ENCODE peak calls at places on chromosomes 4 and X, in eight cellular contexts. One of them, this sample, is unnamed.
A peak's percentile ranks its signal among the peaks of the same experiment; 100 is the strongest.

GRCh38 chr4:129364747-129365452 is 268.9 kb downstream of the C4orf33 start:
- DNase-seq in choroid plexus epithelial cell: no peak
- DNase-seq in activated naive CD4-positive, alpha-beta T cell: no peak
- DNase-seq in WTC11: no peak
- DNase-seq in fibroblast of pulmonary artery: no peak
- DNase-seq in activated CD8-positive, alpha-beta T cell treated with anti-CD3 and anti-CD28 coated beads, Interleukin-2, amount 10 ng/mL, durations not matched to agents 7 days and 5 days: no peak
- DNase-seq in AG08395: no peak
- DNase-seq in stimulated activated CD8-positive, alpha-beta memory T cell treated with anti-CD3 and anti-CD28 coated beads, Interleukin-7, amount 100 ng/mL, for 1 hour: no peak
- DNase-seq in this sample: no peak

GRCh38 chrX:148134578-148134977 is 153.4 kb downstream of the FMR1NB start:
- DNase-seq in choroid plexus epithelial cell: no peak
- DNase-seq in activated naive CD4-positive, alpha-beta T cell: no peak
- DNase-seq in WTC11: no peak
- DNase-seq in fibroblast of pulmonary artery: no peak
- DNase-seq in activated CD8-positive, alpha-beta T cell treated with anti-CD3 and anti-CD28 coated beads, Interleukin-2, amount 10 ng/mL, durations not matched to agents 7 days and 5 days: no peak
- DNase-seq in AG08395: no peak
- DNase-seq in stimulated activated CD8-positive, alpha-beta memory T cell treated with anti-CD3 and anti-CD28 coated beads, Interleukin-7, amount 100 ng/mL, for 1 hour: no peak
- DNase-seq in this sample: no peak

GRCh38 chr4:59484948-59485347 is 1715.2 kb upstream of the ADGRL3 start:
- DNase-seq in choroid plexus epithelial cell: no peak
- DNase-seq in activated naive CD4-positive, alpha-beta T cell: no peak
- DNase-seq in WTC11: no peak
- DNase-seq in fibroblast of pulmonary artery: no peak
- DNase-seq in activated CD8-positive, alpha-beta T cell treated with anti-CD3 and anti-CD28 coated beads, Interleukin-2, amount 10 ng/mL, durations not matched to agents 7 days and 5 days: no peak
- DNase-seq in AG08395: no peak
- DNase-seq in stimulated activated CD8-positive, alpha-beta memory T cell treated with anti-CD3 and anti-CD28 coated beads, Interleukin-7, amount 100 ng/mL, for 1 hour: no peak
- DNase-seq in this sample: no peak

GRCh38 chr4:46388860-46389259 is 1.1 kb downstream of the GABRA2 start:
- DNase-seq in choroid plexus epithelial cell: peak; percentile 16
- DNase-seq in activated naive CD4-positive, alpha-beta T cell: no peak
- DNase-seq in WTC11: no peak
- DNase-seq in fibroblast of pulmonary artery: no peak
- DNase-seq in activated CD8-positive, alpha-beta T cell treated with anti-CD3 and anti-CD28 coated beads, Interleukin-2, amount 10 ng/mL, durations not matched to agents 7 days and 5 days: no peak
- DNase-seq in AG08395: no peak
- DNase-seq in stimulated activated CD8-positive, alpha-beta memory T cell treated with anti-CD3 and anti-CD28 coated beads, Interleukin-7, amount 100 ng/mL, for 1 hour: no peak
- DNase-seq in this sample: peak; percentile 4

GRCh38 chr4:138243369-138243768 is 1.2 kb upstream of the SLC7A11 start:
- DNase-seq in choroid plexus epithelial cell: no peak
- DNase-seq in activated naive CD4-positive, alpha-beta T cell: no peak
- DNase-seq in WTC11: no peak
- DNase-seq in fibroblast of pulmonary artery: no peak
- DNase-seq in activated CD8-positive, alpha-beta T cell treated with anti-CD3 and anti-CD28 coated beads, Interleukin-2, amount 10 ng/mL, durations not matched to agents 7 days and 5 days: no peak
- DNase-seq in AG08395: no peak
- DNase-seq in stimulated activated CD8-positive, alpha-beta memory T cell treated with anti-CD3 and anti-CD28 coated beads, Interleukin-7, amount 100 ng/mL, for 1 hour: no peak
- DNase-seq in this sample: no peak

GRCh38 chr4:152778656-152779512 is 646 bp downstream of the TIGD4 start:
- DNase-seq in choroid plexus epithelial cell: peak; percentile 25
- DNase-seq in activated naive CD4-positive, alpha-beta T cell: peak; percentile 10
- DNase-seq in WTC11: peak; percentile 53
- DNase-seq in fibroblast of pulmonary artery: peak; percentile 18
- DNase-seq in activated CD8-positive, alpha-beta T cell treated with anti-CD3 and anti-CD28 coated beads, Interleukin-2, amount 10 ng/mL, durations not matched to agents 7 days and 5 days: peak; percentile 62
- DNase-seq in AG08395: peak; percentile 14
- DNase-seq in stimulated activated CD8-positive, alpha-beta memory T cell treated with anti-CD3 and anti-CD28 coated beads, Interleukin-7, amount 100 ng/mL, for 1 hour: peak; percentile 9
- DNase-seq in this sample: no peak

GRCh38 chr4:37430718-37431416 is 186.3 kb downstream of the NWD2 start:
- DNase-seq in choroid plexus epithelial cell: no peak
- DNase-seq in activated naive CD4-positive, alpha-beta T cell: no peak
- DNase-seq in WTC11: no peak
- DNase-seq in fibroblast of pulmonary artery: no peak
- DNase-seq in activated CD8-positive, alpha-beta T cell treated with anti-CD3 and anti-CD28 coated beads, Interleukin-2, amount 10 ng/mL, durations not matched to agents 7 days and 5 days: no peak
- DNase-seq in AG08395: no peak
- DNase-seq in stimulated activated CD8-positive, alpha-beta memory T cell treated with anti-CD3 and anti-CD28 coated beads, Interleukin-7, amount 100 ng/mL, for 1 hour: no peak
- DNase-seq in this sample: no peak

GRCh38 chr4:9924750-9925149 is 96.5 kb downstream of the SLC2A9 start:
- DNase-seq in choroid plexus epithelial cell: peak; percentile 32
- DNase-seq in activated naive CD4-positive, alpha-beta T cell: no peak
- DNase-seq in WTC11: no peak
- DNase-seq in fibroblast of pulmonary artery: peak; percentile 13
- DNase-seq in activated CD8-positive, alpha-beta T cell treated with anti-CD3 and anti-CD28 coated beads, Interleukin-2, amount 10 ng/mL, durations not matched to agents 7 days and 5 days: no peak
- DNase-seq in AG08395: no peak
- DNase-seq in stimulated activated CD8-positive, alpha-beta memory T cell treated with anti-CD3 and anti-CD28 coated beads, Interleukin-7, amount 100 ng/mL, for 1 hour: no peak
- DNase-seq in this sample: no peak

GRCh38 chrX:21740329-21741274 is 17.3 kb downstream of the SMPX start:
- DNase-seq in choroid plexus epithelial cell: peak; percentile 85
- DNase-seq in activated naive CD4-positive, alpha-beta T cell: no peak
- DNase-seq in WTC11: no peak
- DNase-seq in fibroblast of pulmonary artery: no peak
- DNase-seq in activated CD8-positive, alpha-beta T cell treated with anti-CD3 and anti-CD28 coated beads, Interleukin-2, amount 10 ng/mL, durations not matched to agents 7 days and 5 days: no peak
- DNase-seq in AG08395: no peak
- DNase-seq in stimulated activated CD8-positive, alpha-beta memory T cell treated with anti-CD3 and anti-CD28 coated beads, Interleukin-7, amount 100 ng/mL, for 1 hour: no peak
- DNase-seq in this sample: no peak

GRCh38 chrX:68454476-68455150 is 21.3 kb upstream of the OPHN1 start:
- DNase-seq in choroid plexus epithelial cell: no peak
- DNase-seq in activated naive CD4-positive, alpha-beta T cell: no peak
- DNase-seq in WTC11: no peak
- DNase-seq in fibroblast of pulmonary artery: no peak
- DNase-seq in activated CD8-positive, alpha-beta T cell treated with anti-CD3 and anti-CD28 coated beads, Interleukin-2, amount 10 ng/mL, durations not matched to agents 7 days and 5 days: no peak
- DNase-seq in AG08395: no peak
- DNase-seq in stimulated activated CD8-positive, alpha-beta memory T cell treated with anti-CD3 and anti-CD28 coated beads, Interleukin-7, amount 100 ng/mL, for 1 hour: no peak
- DNase-seq in this sample: peak; percentile 24

GRCh38 chrX:72634321-72634720 is 61.7 kb upstream of the HDAC8 start:
- DNase-seq in choroid plexus epithelial cell: peak; percentile 19
- DNase-seq in activated naive CD4-positive, alpha-beta T cell: no peak
- DNase-seq in WTC11: no peak
- DNase-seq in fibroblast of pulmonary artery: peak; percentile 53
- DNase-seq in activated CD8-positive, alpha-beta T cell treated with anti-CD3 and anti-CD28 coated beads, Interleukin-2, amount 10 ng/mL, durations not matched to agents 7 days and 5 days: no peak
- DNase-seq in AG08395: no peak
- DNase-seq in stimulated activated CD8-positive, alpha-beta memory T cell treated with anti-CD3 and anti-CD28 coated beads, Interleukin-7, amount 100 ng/mL, for 1 hour: no peak
- DNase-seq in this sample: no peak

GRCh38 chr4:109574443-109574850 is 14.4 kb downstream of the MCUB start:
- DNase-seq in choroid plexus epithelial cell: peak; percentile 55
- DNase-seq in activated naive CD4-positive, alpha-beta T cell: no peak
- DNase-seq in WTC11: no peak
- DNase-seq in fibroblast of pulmonary artery: peak; percentile 51
- DNase-seq in activated CD8-positive, alpha-beta T cell treated with anti-CD3 and anti-CD28 coated beads, Interleukin-2, amount 10 ng/mL, durations not matched to agents 7 days and 5 days: no peak
- DNase-seq in AG08395: no peak
- DNase-seq in stimulated activated CD8-positive, alpha-beta memory T cell treated with anti-CD3 and anti-CD28 coated beads, Interleukin-7, amount 100 ng/mL, for 1 hour: no peak
- DNase-seq in this sample: peak; percentile 23

GRCh38 chr4:120927758-120928409 is 5.4 kb upstream of the PRDM5 start:
- DNase-seq in choroid plexus epithelial cell: no peak
- DNase-seq in activated naive CD4-positive, alpha-beta T cell: no peak
- DNase-seq in WTC11: no peak
- DNase-seq in fibroblast of pulmonary artery: no peak
- DNase-seq in activated CD8-positive, alpha-beta T cell treated with anti-CD3 and anti-CD28 coated beads, Interleukin-2, amount 10 ng/mL, durations not matched to agents 7 days and 5 days: no peak
- DNase-seq in AG08395: no peak
- DNase-seq in stimulated activated CD8-positive, alpha-beta memory T cell treated with anti-CD3 and anti-CD28 coated beads, Interleukin-7, amount 100 ng/mL, for 1 hour: no peak
- DNase-seq in this sample: no peak

GRCh38 chr4:139084425-139085093 is 69.0 kb downstream of the NOCT start:
- DNase-seq in choroid plexus epithelial cell: no peak
- DNase-seq in activated naive CD4-positive, alpha-beta T cell: no peak
- DNase-seq in WTC11: no peak
- DNase-seq in fibroblast of pulmonary artery: peak; percentile 16
- DNase-seq in activated CD8-positive, alpha-beta T cell treated with anti-CD3 and anti-CD28 coated beads, Interleukin-2, amount 10 ng/mL, durations not matched to agents 7 days and 5 days: no peak
- DNase-seq in AG08395: no peak
- DNase-seq in stimulated activated CD8-positive, alpha-beta memory T cell treated with anti-CD3 and anti-CD28 coated beads, Interleukin-7, amount 100 ng/mL, for 1 hour: no peak
- DNase-seq in this sample: no peak

GRCh38 chr4:185903205-185903604 is 91.2 kb upstream of the SORBS2 start:
- DNase-seq in choroid plexus epithelial cell: peak; percentile 47
- DNase-seq in activated naive CD4-positive, alpha-beta T cell: no peak
- DNase-seq in WTC11: no peak
- DNase-seq in fibroblast of pulmonary artery: no peak
- DNase-seq in activated CD8-positive, alpha-beta T cell treated with anti-CD3 and anti-CD28 coated beads, Interleukin-2, amount 10 ng/mL, durations not matched to agents 7 days and 5 days: no peak
- DNase-seq in AG08395: no peak
- DNase-seq in stimulated activated CD8-positive, alpha-beta memory T cell treated with anti-CD3 and anti-CD28 coated beads, Interleukin-7, amount 100 ng/mL, for 1 hour: no peak
- DNase-seq in this sample: no peak

GRCh38 chrX:154458954-154459829 is 1.1 kb downstream of the PLXNA3 start:
- DNase-seq in choroid plexus epithelial cell: no peak
- DNase-seq in activated naive CD4-positive, alpha-beta T cell: no peak
- DNase-seq in WTC11: no peak
- DNase-seq in fibroblast of pulmonary artery: no peak
- DNase-seq in activated CD8-positive, alpha-beta T cell treated with anti-CD3 and anti-CD28 coated beads, Interleukin-2, amount 10 ng/mL, durations not matched to agents 7 days and 5 days: peak; percentile 31
- DNase-seq in AG08395: no peak
- DNase-seq in stimulated activated CD8-positive, alpha-beta memory T cell treated with anti-CD3 and anti-CD28 coated beads, Interleukin-7, amount 100 ng/mL, for 1 hour: no peak
- DNase-seq in this sample: no peak